ENCODE peak calls at places on chromosome 22, in six cellular contexts. J is WERI-Rb-1; E is renal cortical epithelial cell; C is lung microvascular endothelial cell; L is stomach; B is stimulated activated naive CD8-positive, alpha-beta T cell treated with anti-CD3 and anti-CD28 coated beads, Interleukin-15, Interleukin-2, amounts not matched to agents 100 U/mL and 50 U/mL, for 24 hours. N is an unnamed sample.
A peak's percentile ranks its signal among the peaks of the same experiment; 100 is the strongest.

GRCh38 chr22:20128902-20129746 is 2.5 kb upstream of the ZDHHC8 start:
- DNase-seq in L (peak; percentile 37), C (peak; percentile 53), J (peak; percentile 68), B (peak; percentile 63), E (no peak), N (no peak)

GRCh38 chr22:42335839-42336378 is 65.5 kb upstream of the TCF20 start:
- DNase-seq in C (no peak), J (no peak), B (no peak), E (no peak), L (no peak), N (no peak)

GRCh38 chr22:38454011-38454360 is 1.0 kb downstream of the KCNJ4 start:
- DNase-seq in L (no peak), B (no peak), J (no peak), C (no peak), E (no peak), N (no peak)

GRCh38 chr22:46045459-46046298 is 68.7 kb upstream of the WNT7B start:
- DNase-seq in L (peak; percentile 58), J (no peak), B (no peak), C (no peak), E (no peak), N (no peak)

GRCh38 chr22:41620646-41621098 is at the start of gene DESI1:
- DNase-seq in C (no peak), E (no peak), J (no peak), B (no peak), L (no peak), N (no peak)

GRCh38 chr22:45105281-45105700 is 58.4 kb upstream of the NUP50 start:
- DNase-seq in E (peak; percentile 85), L (no peak), C (no peak), B (no peak), J (no peak), N (peak; percentile 58)

GRCh38 chr22:37745548-37746365 is 48.9 kb downstream of the TRIOBP start:
- DNase-seq in L (peak; percentile 95), E (peak; percentile 63), B (peak; percentile 92), J (peak; percentile 88), C (peak; percentile 88), N (peak; percentile 31)

GRCh38 chr22:44595841-44596341 is 97.9 kb upstream of the RTL6 start:
- DNase-seq in J (peak; percentile 95), E (peak; percentile 54), B (peak; percentile 38), L (no peak), C (peak; percentile 20), N (no peak)

GRCh38 chr22:20656902-20657836 is 116.7 kb upstream of the SERPIND1 start:
- DNase-seq in E (no peak), C (no peak), L (no peak), J (no peak), B (no peak), N (no peak)

GRCh38 chr22:23926561-23926960 is 32.4 kb downstream of the MIF start:
- DNase-seq in C (no peak), B (no peak), L (no peak), J (no peak), E (no peak), N (no peak)

GRCh38 chr22:40368016-40368415 is 2.4 kb upstream of the SGSM3 start:
- DNase-seq in C (no peak), J (no peak), B (no peak), E (no peak), L (no peak), N (no peak)

GRCh38 chr22:50622723-50623327 is 5.1 kb downstream of the ARSA start:
- DNase-seq in B (no peak), J (no peak), E (no peak), L (peak; percentile 92), C (no peak), N (no peak)

GRCh38 chr22:29799217-29799680 is 32.1 kb downstream of the UQCR10 start:
- DNase-seq in J (no peak), E (peak; percentile 85), C (peak; percentile 92), L (peak; percentile 95), B (no peak), N (peak; percentile 56)

GRCh38 chr22:42336527-42337227 is 66.2 kb upstream of the TCF20 start:
- DNase-seq in C (no peak), J (no peak), E (no peak), L (no peak), B (no peak), N (no peak)

GRCh38 chr22:23289130-23289503 is 108.8 kb downstream of the BCR start:
- DNase-seq in L (no peak), E (no peak), B (no peak), C (no peak), J (no peak), N (no peak)

GRCh38 chr22:32080904-32081303 is 37.8 kb downstream of the SLC5A1 start:
- DNase-seq in J (peak; percentile 25), L (peak; percentile 45), E (peak; percentile 51), B (no peak), C (peak; percentile 47), N (no peak)

GRCh38 chr22:30573594-30574094 is 821 bp downstream of the GAL3ST1 start:
- DNase-seq in E (no peak), L (peak; percentile 56), B (no peak), C (no peak), J (no peak), N (no peak)

GRCh38 chr22:38724926-38725571 is 19.3 kb downstream of the GTPBP1 start:
- DNase-seq in J (no peak), C (peak; percentile 65), B (no peak), E (no peak), L (no peak), N (no peak)

GRCh38 chr22:41996826-41997225 is 1.8 kb upstream of the WBP2NL start:
- DNase-seq in E (no peak), L (no peak), J (no peak), B (no peak), C (no peak), N (no peak)

GRCh38 chr22:28019360-28019759 is 100.3 kb upstream of the PITPNB start:
- DNase-seq in E (peak; percentile 79), J (no peak), C (no peak), B (peak; percentile 13), L (peak; percentile 20), N (no peak)

GRCh38 chr22:19879996-19880785 is 25.5 kb upstream of the GNB1L start:
- DNase-seq in B (no peak), C (no peak), L (no peak), J (no peak), E (no peak), N (no peak)

GRCh38 chr22:46602025-46602424 is 18.2 kb upstream of the GRAMD4 start:
- DNase-seq in J (no peak), B (no peak), C (no peak), E (no peak), L (no peak), N (no peak)

GRCh38 chr22:22667966-22668880 is 23.8 kb downstream of the GGTLC2 start:
- DNase-seq in B (no peak), C (no peak), J (no peak), E (no peak), L (no peak), N (no peak)

GRCh38 chr22:47850644-47851151 is 1088.2 kb downstream of the TBC1D22A start:
- DNase-seq in E (no peak), B (no peak), C (no peak), J (peak; percentile 87), L (no peak), N (no peak)

GRCh38 chr22:38317237-38317994 is at the start of gene CSNK1E:
- DNase-seq in L (peak; percentile 86), C (peak; percentile 62), E (no peak), B (peak; percentile 78), J (peak; percentile 76), N (peak; percentile 22)

GRCh38 chr22:50245214-50246072 is 620 bp upstream of the TUBGCP6 start:
- DNase-seq in B (no peak), L (no peak), J (no peak), C (no peak), E (no peak), N (no peak)

GRCh38 chr22:44580176-44580575 is 82.1 kb upstream of the RTL6 start:
- DNase-seq in L (no peak), J (peak; percentile 5), C (no peak), E (no peak), B (no peak), N (no peak)